ENCODE peak calls at places on chromosomes 5 and 9, in five cellular contexts. One of them, this sample, is unnamed.
A peak's percentile ranks its signal among the peaks of the same experiment; 100 is the strongest.

GRCh38 chr9:110142868-110143866 is 64.8 kb downstream of the C9orf152 start:
- DNase-seq in osteocyte: no peak
- DNase-seq in EH: peak; percentile 38
- DNase-seq in ELR: peak; percentile 39
- DNase-seq in amygdala: no peak
- DNase-seq in this sample: no peak

GRCh38 chr5:19676895-19677294 is 311.1 kb downstream of the CDH18 start:
- DNase-seq in ELR: peak; percentile 31
- DNase-seq in osteocyte: no peak
- DNase-seq in amygdala: no peak
- DNase-seq in EH: peak; percentile 1
- DNase-seq in this sample: no peak

GRCh38 chr5:41871866-41872265 is 1.6 kb upstream of the OXCT1 start:
- DNase-seq in osteocyte: no peak
- DNase-seq in EH: peak; percentile 68
- DNase-seq in amygdala: peak; percentile 8
- DNase-seq in ELR: no peak
- DNase-seq in this sample: no peak

GRCh38 chr5:134846641-134846960 is 833 bp downstream of the C5orf24 start:
- DNase-seq in ELR: peak; percentile 43
- DNase-seq in amygdala: no peak
- DNase-seq in EH: peak; percentile 46
- DNase-seq in osteocyte: no peak
- DNase-seq in this sample: no peak

GRCh38 chr5:40223884-40224402 is 455.8 kb upstream of the PTGER4 start:
- DNase-seq in EH: peak; percentile 92
- DNase-seq in amygdala: no peak
- DNase-seq in osteocyte: no peak
- DNase-seq in ELR: peak; percentile 96
- DNase-seq in this sample: no peak

GRCh38 chr5:149030392-149030791 is 32.5 kb downstream of the SH3TC2 start:
- DNase-seq in amygdala: no peak
- DNase-seq in EH: peak; percentile 72
- DNase-seq in osteocyte: no peak
- DNase-seq in ELR: peak; percentile 75
- DNase-seq in this sample: peak; percentile 8

GRCh38 chr9:75964431-75964830 is 74.0 kb downstream of the PCSK5 start:
- DNase-seq in osteocyte: no peak
- DNase-seq in ELR: no peak
- DNase-seq in amygdala: no peak
- DNase-seq in EH: no peak
- DNase-seq in this sample: no peak

GRCh38 chr5:41420509-41421067 is 89.8 kb downstream of the PLCXD3 start:
- DNase-seq in amygdala: no peak
- DNase-seq in EH: no peak
- DNase-seq in osteocyte: no peak
- DNase-seq in ELR: no peak
- DNase-seq in this sample: no peak

GRCh38 chr9:74147906-74148305 is 349.2 kb upstream of the RORB start:
- DNase-seq in osteocyte: no peak
- DNase-seq in amygdala: no peak
- DNase-seq in EH: no peak
- DNase-seq in ELR: no peak
- DNase-seq in this sample: no peak

GRCh38 chr5:132262882-132263547 is 5.5 kb downstream of the PDLIM4 start:
- DNase-seq in EH: peak; percentile 40
- DNase-seq in osteocyte: peak; percentile 36
- DNase-seq in ELR: no peak
- DNase-seq in amygdala: no peak
- DNase-seq in this sample: no peak

GRCh38 chr5:1657161-1657741 is 133.5 kb upstream of the LPCAT1 start:
- DNase-seq in ELR: no peak
- DNase-seq in osteocyte: peak; percentile 78
- DNase-seq in amygdala: no peak
- DNase-seq in EH: no peak
- DNase-seq in this sample: no peak

GRCh38 chr5:107470007-107470582 is 200.6 kb downstream of the EFNA5 start:
- DNase-seq in EH: peak; percentile 46
- DNase-seq in osteocyte: no peak
- DNase-seq in amygdala: no peak
- DNase-seq in ELR: peak; percentile 79
- DNase-seq in this sample: no peak

GRCh38 chr9:137294091-137294683 is 7.9 kb downstream of the NRARP start:
- DNase-seq in ELR: peak; percentile 68
- DNase-seq in EH: peak; percentile 67
- DNase-seq in amygdala: no peak
- DNase-seq in osteocyte: no peak
- DNase-seq in this sample: no peak

GRCh38 chr5:160970605-160971191 is 118.7 kb upstream of the ATP10B start:
- DNase-seq in ELR: peak; percentile 7
- DNase-seq in osteocyte: no peak
- DNase-seq in amygdala: no peak
- DNase-seq in EH: no peak
- DNase-seq in this sample: no peak

GRCh38 chr9:21988056-21988990 is 5.9 kb downstream of the CDKN2A start:
- DNase-seq in EH: no peak
- DNase-seq in osteocyte: no peak
- DNase-seq in amygdala: no peak
- DNase-seq in ELR: no peak
- DNase-seq in this sample: no peak

GRCh38 chr5:169742773-169743296 is 105.8 kb downstream of the DOCK2 start:
- DNase-seq in amygdala: no peak
- DNase-seq in osteocyte: peak; percentile 86
- DNase-seq in ELR: peak; percentile 83
- DNase-seq in EH: peak; percentile 94
- DNase-seq in this sample: no peak

GRCh38 chr5:179357036-179357435 is 11.8 kb upstream of the ADAMTS2 start:
- DNase-seq in ELR: no peak
- DNase-seq in EH: no peak
- DNase-seq in amygdala: no peak
- DNase-seq in osteocyte: no peak
- DNase-seq in this sample: no peak

GRCh38 chr5:35657877-35658276 is 40.2 kb downstream of the SPEF2 start:
- DNase-seq in osteocyte: no peak
- DNase-seq in ELR: no peak
- DNase-seq in amygdala: no peak
- DNase-seq in EH: no peak
- DNase-seq in this sample: no peak

GRCh38 chr5:6274846-6275543 is 103.4 kb downstream of the MED10 start:
- DNase-seq in ELR: no peak
- DNase-seq in amygdala: no peak
- DNase-seq in osteocyte: no peak
- DNase-seq in EH: no peak
- DNase-seq in this sample: no peak

GRCh38 chr5:77390795-77391194 is 101.3 kb downstream of the WDR41 start:
- DNase-seq in EH: peak; percentile 83
- DNase-seq in amygdala: no peak
- DNase-seq in ELR: peak; percentile 47
- DNase-seq in osteocyte: no peak
- DNase-seq in this sample: no peak

GRCh38 chr9:89149726-89150125 is 28.9 kb downstream of the SHC3 start:
- DNase-seq in osteocyte: no peak
- DNase-seq in amygdala: no peak
- DNase-seq in ELR: peak; percentile 87
- DNase-seq in EH: peak; percentile 74
- DNase-seq in this sample: no peak

GRCh38 chr5:77986261-77986660 is 210.1 kb upstream of the TBCA start:
- DNase-seq in EH: no peak
- DNase-seq in ELR: no peak
- DNase-seq in osteocyte: no peak
- DNase-seq in amygdala: no peak
- DNase-seq in this sample: no peak

GRCh38 chr5:147084702-147085101 is 150.1 kb upstream of the STK32A start:
- DNase-seq in ELR: no peak
- DNase-seq in amygdala: peak; percentile 72
- DNase-seq in EH: no peak
- DNase-seq in osteocyte: no peak
- DNase-seq in this sample: no peak

GRCh38 chr9:126298319-126298801 is 28.3 kb upstream of the MVB12B start:
- DNase-seq in ELR: no peak
- DNase-seq in EH: no peak
- DNase-seq in amygdala: peak; percentile 54
- DNase-seq in osteocyte: peak; percentile 74
- DNase-seq in this sample: no peak

GRCh38 chr5:58114324-58114723 is 345.6 kb downstream of the PLK2 start:
- DNase-seq in ELR: peak; percentile 94
- DNase-seq in EH: peak; percentile 83
- DNase-seq in osteocyte: no peak
- DNase-seq in amygdala: no peak
- DNase-seq in this sample: no peak